ENCODE peak calls at places on chromosome 12, in five cellular contexts. J, C, F, N and S are unnamed samples.

GRCh38 chr12:27462151-27462694 is 15.7 kb downstream of the SMCO2 start:
- DNase-seq in J (peak; percentile 26), C (no peak), F (no peak), N (no peak), S (peak; percentile 91)

GRCh38 chr12:131832393-131833231 is 4.4 kb downstream of the MMP17 start:
- DNase-seq in J (peak; percentile 52), C (peak; percentile 22), F (no peak), N (no peak), S (peak; percentile 68)

GRCh38 chr12:52600941-52601481 is at the start of gene KRT72:
- DNase-seq in J (no peak), C (no peak), F (no peak), N (no peak), S (no peak)

GRCh38 chr12:81401241-81401640 is 323.4 kb downstream of the ACSS3 start:
- DNase-seq in J (no peak), C (no peak), F (no peak), N (no peak), S (no peak)

GRCh38 chr12:61993734-61994345 is 266.4 kb upstream of the USP15 start:
- DNase-seq in J (no peak), C (no peak), F (no peak), N (peak; percentile 0), S (peak; percentile 11)

GRCh38 chr12:27555928-27556778 is 32.1 kb downstream of the PPFIBP1 start:
- DNase-seq in J (no peak), C (no peak), F (no peak), N (no peak), S (peak; percentile 51)

GRCh38 chr12:44157359-44157758 is 321.5 kb downstream of the TMEM117 start:
- DNase-seq in J (no peak), C (no peak), F (no peak), N (no peak), S (no peak)

GRCh38 chr12:127722651-127723050 is 544.3 kb upstream of the TMEM132C start:
- DNase-seq in J (no peak), C (no peak), F (no peak), N (no peak), S (no peak)

GRCh38 chr12:69985656-69986055 is 160.6 kb downstream of the MYRFL start:
- DNase-seq in J (no peak), C (no peak), F (no peak), N (no peak), S (no peak)

GRCh38 chr12:87866602-87867292 is 162.5 kb downstream of the C12orf50 start:
- DNase-seq in J (no peak), C (no peak), F (no peak), N (peak; percentile 27), S (peak; percentile 25)
- TF ChIP-seq CTCF in J (peak; percentile 72), C (no peak), F (no peak), N (peak; percentile 56), S (peak; percentile 44)

DNA sequence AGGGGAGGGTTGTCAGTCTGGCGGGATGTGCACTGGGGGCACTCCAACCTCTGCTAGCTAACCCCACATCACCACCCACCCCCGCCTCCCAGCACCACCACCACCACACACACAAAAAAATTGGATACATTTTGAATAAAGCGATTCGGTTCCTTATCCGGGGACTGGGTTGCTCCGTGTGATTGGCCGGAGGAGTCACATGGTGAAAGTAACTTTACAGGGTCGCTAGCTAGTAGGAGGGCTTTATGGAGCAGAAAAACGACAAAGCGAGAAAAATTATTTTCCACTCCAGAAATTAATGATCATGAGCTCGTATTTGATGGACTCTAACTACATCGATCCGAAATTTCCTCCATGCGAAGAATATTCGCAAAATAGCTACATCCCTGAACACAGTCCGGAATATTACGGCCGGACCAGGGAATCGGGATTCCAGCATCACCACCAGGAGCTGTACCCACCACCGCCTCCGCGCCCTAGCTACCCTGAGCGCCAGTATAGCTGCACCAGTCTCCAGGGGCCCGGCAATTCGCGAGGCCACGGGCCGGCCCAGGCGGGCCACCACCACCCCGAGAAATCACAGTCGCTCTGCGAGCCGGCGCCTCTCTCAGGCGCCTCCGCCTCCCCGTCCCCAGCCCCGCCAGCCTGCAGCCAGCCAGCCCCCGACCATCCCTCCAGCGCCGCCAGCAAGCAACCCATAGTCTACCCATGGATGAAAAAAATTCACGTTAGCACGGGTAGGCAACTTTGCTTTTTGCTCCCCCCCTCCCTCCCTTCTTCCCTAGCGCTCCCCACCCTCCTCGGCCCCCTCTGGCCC is at the start of gene HOXC4:
- DNase-seq in J (no peak), C (no peak), F (no peak), N (no peak), S (no peak)
- H3K4me3 ChIP-seq in J (no peak within 1 kb of the TSS), C (no peak within 1 kb of the TSS), F (peak within 1 kb of the TSS; percentile 66), N (peak within 1 kb of the TSS; percentile 10), S (peak within 1 kb of the TSS; percentile 34)

GRCh38 chr12:128976120-128976519 is 122.8 kb downstream of the GLT1D1 start:
- DNase-seq in J (no peak), C (no peak), F (no peak), N (no peak), S (no peak)
- TF ChIP-seq CTCF in J (no peak), C (no peak), F (no peak), N (no peak), S (no peak)

GRCh38 chr12:124683330-124683662 is 115.9 kb upstream of the NCOR2 start:
- DNase-seq in J (no peak), C (peak; percentile 86), F (no peak), N (no peak), S (no peak)
- H3K4me3 ChIP-seq in J (no peak overlapping the region), C (no peak overlapping the region), F (no peak overlapping the region), N (no peak overlapping the region), S (no peak overlapping the region)